ENCODE peak calls at places on chromosomes 7 and 10, in six cellular contexts. K is fibroblast of lung; F is bronchial epithelial cell; I is CD4-positive, alpha-beta memory T cell; N is endodermal cell; Q is psoas muscle. W is an unnamed sample.

GRCh38 chr7:101567231-101567630 is 61.9 kb downstream of the MYL10 start:
- DNase-seq in Q (no peak), K (no peak), I (no peak), F (no peak), N (peak; percentile 41), W (no peak)

GRCh38 chr7:73606801-73607691 is 17.3 kb downstream of the MLXIPL start:
- DNase-seq in Q (peak; percentile 59), N (peak; percentile 94), F (no peak), I (peak; percentile 60), K (no peak), W (peak; percentile 53)

GRCh38 chr10:79397575-79398303 is 47.7 kb downstream of the ZCCHC24 start:
- DNase-seq in Q (peak; percentile 77), K (peak; percentile 68), N (no peak), I (no peak), F (no peak), W (no peak)

GRCh38 chr10:49311562-49312236 is 12.7 kb downstream of the C10orf71 start:
- DNase-seq in I (no peak), F (no peak), N (no peak), K (no peak), Q (no peak), W (no peak)

GRCh38 chr10:114631678-114632417 is 26.2 kb downstream of the ABLIM1 start:
- DNase-seq in I (peak; percentile 4), Q (peak; percentile 50), F (no peak), N (peak; percentile 82), K (peak; percentile 45), W (peak; percentile 32)

GRCh38 chr10:34768261-34768971 is 46.7 kb downstream of the PARD3 start:
- DNase-seq in K (peak; percentile 66), F (peak; percentile 73), Q (peak; percentile 77), N (peak; percentile 70), I (no peak), W (no peak)

GRCh38 chr10:92688927-92689662 is 660 bp upstream of the HHEX start:
- DNase-seq in Q (no peak), I (no peak), K (peak; percentile 48), N (peak; percentile 87), F (no peak), W (peak; percentile 64)

GRCh38 chr10:132515811-132516726 is 21.5 kb upstream of the INPP5A start:
- DNase-seq in F (no peak), N (peak; percentile 46), I (no peak), Q (no peak), K (no peak), W (no peak)

DNA sequence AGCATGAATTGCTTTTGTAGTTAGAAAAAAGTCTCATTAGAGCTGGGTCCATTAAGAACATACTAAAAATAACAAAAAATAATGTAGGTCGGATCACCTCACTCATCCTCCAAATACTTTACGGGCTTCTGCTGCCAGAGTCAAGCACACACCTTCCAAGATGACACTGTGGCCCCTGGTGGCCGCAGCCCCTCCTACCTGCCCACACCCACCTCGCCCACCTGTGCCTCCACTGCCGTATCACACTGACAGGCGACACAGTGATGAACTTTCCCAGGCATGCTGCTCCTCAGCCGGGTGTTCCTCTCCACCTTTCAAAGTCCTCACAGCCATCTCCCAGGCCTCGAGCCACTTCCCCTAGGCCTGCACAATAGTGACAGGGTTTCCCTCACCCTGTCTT is 60.9 kb downstream of the STK17A start:
- DNase-seq in N (no peak), I (no peak), F (no peak), Q (no peak), K (no peak), W (no peak)
- H3K36me3 ChIP-seq in N (peaks cover 40% of the 10 kb centered on the region), I (peaks cover 27% of the 10 kb centered on the region), F (peaks cover 6% of the 10 kb centered on the region), Q (no peaks in the 10 kb centered on the region), K (peaks cover 6% of the 10 kb centered on the region), W (peaks cover 10% of the 10 kb centered on the region)

DNA sequence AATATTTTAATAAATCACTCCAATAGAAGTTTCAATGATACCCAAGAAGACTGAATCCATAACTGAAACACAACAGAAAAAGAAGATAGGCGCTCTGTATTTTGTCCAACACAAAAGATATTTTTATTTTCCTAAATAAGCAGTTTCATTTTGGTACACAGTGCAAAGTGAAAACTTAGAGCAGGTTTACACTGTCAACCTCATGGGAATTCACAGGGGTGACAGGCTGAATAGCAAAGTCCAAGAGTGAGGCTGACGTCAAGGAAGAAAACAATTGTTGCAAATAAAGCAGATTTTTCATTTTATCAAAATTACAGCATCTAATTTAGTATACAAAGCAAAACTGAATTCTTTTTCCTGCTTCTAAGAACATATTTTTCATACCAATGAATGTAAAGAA is 28.6 kb downstream of the NAMPT start:
- DNase-seq in K (no peak), F (no peak), I (no peak), Q (no peak), N (no peak), W (no peak)
- H3K36me3 ChIP-seq in K (peaks cover 2% of the 10 kb centered on the region), F (peaks cover 30% of the 10 kb centered on the region), I (peaks cover 21% of the 10 kb centered on the region), Q (peaks cover 17% of the 10 kb centered on the region), N (peaks cover 99% of the 10 kb centered on the region), W (peaks cover 13% of the 10 kb centered on the region)

GRCh38 chr10:805635-806305 is 116.3 kb upstream of the DIP2C start:
- DNase-seq in I (no peak), N (peak; percentile 52), K (no peak), F (no peak), Q (no peak), W (no peak)
- H3K36me3 ChIP-seq in I (peaks cover 22% of the 10 kb centered on the region), N (peaks cover 48% of the 10 kb centered on the region), K (peaks cover 14% of the 10 kb centered on the region), F (peaks cover 10% of the 10 kb centered on the region), Q (peaks cover 4% of the 10 kb centered on the region), W (peaks cover 16% of the 10 kb centered on the region)

GRCh38 chr10:101040851-101041250 is 9.8 kb downstream of the SFXN3 start:
- DNase-seq in K (no peak), Q (no peak), I (no peak), N (no peak), F (no peak), W (no peak)

GRCh38 chr10:101038486-101038885 is 7.5 kb downstream of the SFXN3 start:
- DNase-seq in Q (no peak), F (no peak), K (no peak), N (peak; percentile 76), I (no peak), W (no peak)

GRCh38 chr10:101042118-101042517 is 11.1 kb downstream of the SFXN3 start:
- DNase-seq in I (no peak), K (no peak), F (no peak), N (no peak), Q (no peak), W (no peak)

GRCh38 chr10:101041252-101041761 is 10.3 kb downstream of the SFXN3 start:
- DNase-seq in N (peak; percentile 92), F (peak; percentile 73), I (peak; percentile 73), K (peak; percentile 82), Q (peak; percentile 79), W (no peak)

DNA sequence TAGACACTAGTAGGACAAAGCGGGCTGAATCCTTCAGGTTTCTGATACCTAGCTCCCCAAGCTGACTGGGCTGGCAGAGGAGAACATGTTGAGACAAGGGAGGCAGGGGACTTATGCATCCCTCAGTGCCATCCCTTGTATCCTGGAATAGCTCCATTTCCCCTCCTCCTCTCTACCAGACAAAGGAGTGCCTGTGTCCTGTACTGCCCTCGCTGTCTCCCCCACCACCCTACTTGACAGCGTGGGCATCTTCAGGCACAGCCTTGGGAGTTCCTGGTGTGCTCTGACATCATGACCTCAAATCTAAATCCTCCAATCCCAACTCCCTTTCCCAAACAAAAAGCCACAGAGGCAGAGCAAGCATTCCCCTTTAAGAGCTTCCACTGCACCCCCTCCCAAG is 9.0 kb downstream of the SFXN3 start:
- DNase-seq in Q (no peak), N (no peak), F (no peak), I (no peak), K (no peak), W (no peak)
- H3K36me3 ChIP-seq in Q (no peaks in the 10 kb centered on the region), N (no peaks in the 10 kb centered on the region), F (peaks cover 20% of the 10 kb centered on the region), I (peaks cover 30% of the 10 kb centered on the region), K (peaks cover 23% of the 10 kb centered on the region), W (no peaks in the 10 kb centered on the region)

DNA sequence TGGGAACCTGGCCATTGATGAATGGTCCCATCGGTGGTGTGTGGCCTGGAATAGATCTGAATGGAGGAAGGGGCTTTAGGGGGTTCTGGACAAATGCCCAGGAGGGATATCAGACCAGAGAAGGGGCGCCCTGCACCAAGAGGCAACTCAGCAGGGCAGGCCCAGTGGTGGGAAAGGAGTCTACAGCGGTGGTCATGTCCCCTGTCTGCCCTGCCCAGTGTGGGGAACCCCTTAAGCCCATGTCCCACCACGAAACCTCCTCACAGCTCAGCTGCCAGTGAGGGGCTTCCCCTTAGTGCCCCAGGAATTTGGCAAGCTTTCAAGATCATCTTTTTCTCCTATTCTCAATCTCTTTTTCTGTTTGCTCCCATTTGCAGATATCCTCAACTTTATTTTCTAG is 14.1 kb upstream of the CCSER2 start:
- DNase-seq in N (no peak), Q (no peak), K (no peak), F (no peak), I (no peak), W (no peak)
- H3K36me3 ChIP-seq in N (no peaks in the 10 kb centered on the region), Q (no peaks in the 10 kb centered on the region), K (no peaks in the 10 kb centered on the region), F (no peaks in the 10 kb centered on the region), I (no peaks in the 10 kb centered on the region), W (no peaks in the 10 kb centered on the region)

GRCh38 chr10:69403066-69403465 is 13.7 kb downstream of the TACR2 start:
- DNase-seq in Q (no peak), I (no peak), N (no peak), F (no peak), K (no peak), W (no peak)

GRCh38 chr10:69400936-69401335 is 15.8 kb downstream of the TACR2 start:
- DNase-seq in Q (no peak), I (no peak), N (no peak), K (no peak), F (no peak), W (no peak)

GRCh38 chr10:69403519-69403918 is 13.2 kb downstream of the TACR2 start:
- DNase-seq in K (peak; percentile 92), Q (no peak), F (peak; percentile 67), N (no peak), I (no peak), W (no peak)

GRCh38 chr10:69398466-69398865 is 18.3 kb downstream of the TACR2 start:
- DNase-seq in I (no peak), N (no peak), F (no peak), K (no peak), Q (no peak), W (no peak)

GRCh38 chr10:69401416-69401815 is 15.3 kb downstream of the TACR2 start:
- DNase-seq in I (no peak), K (no peak), Q (no peak), F (no peak), N (no peak), W (no peak)
- H3K36me3 ChIP-seq in I (peaks cover 51% of the 10 kb centered on the region), K (peaks cover 16% of the 10 kb centered on the region), Q (peaks cover 9% of the 10 kb centered on the region), F (peaks cover 31% of the 10 kb centered on the region), N (peaks cover 9% of the 10 kb centered on the region), W (peaks cover 13% of the 10 kb centered on the region)

DNA sequence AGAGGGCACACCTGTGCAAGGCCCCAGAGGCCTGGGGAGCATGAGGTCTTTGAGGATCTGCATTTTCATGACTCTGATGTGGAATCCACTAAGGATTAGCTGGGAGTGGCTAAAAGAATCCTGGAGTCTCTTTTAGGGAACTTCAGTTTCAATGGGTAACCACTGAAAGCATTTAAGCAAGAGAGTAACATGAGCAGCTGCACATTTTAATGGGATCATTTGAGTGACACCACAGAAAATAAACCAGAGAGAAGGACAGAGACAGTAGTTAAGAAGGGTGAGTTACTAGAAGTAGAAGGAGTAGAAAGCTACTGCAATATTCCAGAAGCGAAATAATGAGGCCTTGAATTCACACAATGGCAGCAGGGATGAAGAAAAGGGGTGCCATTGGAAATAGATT is 5.2 kb downstream of the GOT1 start:
- DNase-seq in I (no peak), F (no peak), N (no peak), K (no peak), Q (no peak), W (no peak)
- H3K36me3 ChIP-seq in I (no peaks in the 10 kb centered on the region), F (peaks cover 15% of the 10 kb centered on the region), N (peaks cover 26% of the 10 kb centered on the region), K (no peaks in the 10 kb centered on the region), Q (peaks cover 21% of the 10 kb centered on the region), W (no peaks in the 10 kb centered on the region)

W was measured in GM06990.